ENCODE peak calls at places on chromosome 4, in eight cellular contexts. X is tibial artery; E is heart right ventricle; W is activated naive CD4-positive, alpha-beta T cell treated with anti-CD3 and anti-CD28 coated beads for 36 hours; K is RWPE2; Z is CD4-positive, alpha-beta memory T cell; F is WERI-Rb-1; O is CD4-positive, CD25-positive, alpha-beta regulatory T cell. U is an unnamed sample.

GRCh38 chr4:75542824-75543223 is 13.0 kb upstream of the ODAPH start:
- DNase-seq in W (no peak), K (no peak), X (no peak), O (no peak), F (no peak), E (no peak), Z (no peak), U (no peak)

GRCh38 chr4:63764400-63764799 is 644.9 kb downstream of the TECRL start:
- DNase-seq in F (no peak), X (no peak), Z (no peak), K (no peak), E (no peak), O (no peak), W (no peak), U (no peak)

GRCh38 chr4:182307746-182308145 is 64.5 kb downstream of the TENM3 start:
- DNase-seq in K (peak; percentile 84), O (no peak), X (no peak), E (no peak), Z (no peak), F (no peak), W (no peak), U (no peak)

GRCh38 chr4:130068072-130068471 is 972.1 kb downstream of the C4orf33 start:
- DNase-seq in F (no peak), Z (no peak), X (no peak), K (no peak), W (no peak), E (no peak), O (no peak), U (no peak)

GRCh38 chr4:182014164-182014563 is 229.0 kb upstream of the TENM3 start:
- DNase-seq in O (no peak), F (no peak), W (no peak), K (no peak), E (no peak), X (no peak), Z (no peak), U (no peak)

GRCh38 chr4:32735856-32736590 is 2015.9 kb downstream of the PCDH7 start:
- DNase-seq in F (no peak), K (no peak), W (no peak), O (no peak), X (no peak), E (no peak), Z (no peak), U (no peak)

GRCh38 chr4:189202869-189203271 is 737.8 kb upstream of the FRG1 start:
- DNase-seq in K (no peak), O (no peak), F (no peak), W (no peak), Z (no peak), E (no peak), X (no peak), U (no peak)

GRCh38 chr4:10688022-10688421 is 3.5 kb upstream of the CLNK start:
- DNase-seq in O (no peak), W (no peak), K (no peak), F (no peak), Z (no peak), E (no peak), X (no peak), U (no peak)

GRCh38 chr4:64405761-64406160 is 3.5 kb downstream of the TECRL start:
- DNase-seq in Z (no peak), X (no peak), F (no peak), E (no peak), W (no peak), O (no peak), K (no peak), U (no peak)

GRCh38 chr4:174193438-174194015 is 89.9 kb downstream of the FBXO8 start:
- DNase-seq in K (no peak), O (no peak), X (no peak), W (no peak), F (no peak), Z (no peak), E (no peak), U (no peak)

GRCh38 chr4:146407669-146408084 is 114.1 kb downstream of the SLC10A7 start:
- DNase-seq in F (no peak), K (no peak), W (no peak), E (peak; percentile 17), O (no peak), Z (no peak), X (no peak), U (no peak)

GRCh38 chr4:183492791-183493221 is 12.1 kb upstream of the ING2 start:
- DNase-seq in K (no peak), F (no peak), W (no peak), O (no peak), X (no peak), E (no peak), Z (no peak), U (no peak)

U was measured in GM12892.